ENCODE peak calls at places on chromosome 3, in nine cellular contexts. One of them, this sample, is unnamed.

GRCh38 chr3:14383753-14384152 is 18.7 kb upstream of the SLC6A6 start:
- DNase-seq in iPS-NIHi11: no peak
- DNase-seq in OCI-M1: no peak
- DNase-seq in stimulated activated CD4-positive, alpha-beta T cell treated with anti-CD3 and anti-CD28 coated beads, Interleukin-12 subunit alpha, Interleukin-12 subunit beta, amount 100 ng/mL, for 24 hours: no peak
- DNase-seq in amygdala: no peak
- DNase-seq in cardiac muscle cell: no peak
- DNase-seq in HuH-7.5: no peak
- DNase-seq in GM23338: no peak
- DNase-seq in activated CD4-positive, alpha-beta T cell treated with anti-CD3 and anti-CD28 coated beads, Interleukin-2, amount 50 U/mL, for 1 hour: no peak
- DNase-seq in this sample: no peak

GRCh38 chr3:156577731-156578130 is 22.8 kb upstream of the SSR3 start:
- DNase-seq in iPS-NIHi11: no peak
- DNase-seq in OCI-M1: peak; percentile 11
- DNase-seq in stimulated activated CD4-positive, alpha-beta T cell treated with anti-CD3 and anti-CD28 coated beads, Interleukin-12 subunit alpha, Interleukin-12 subunit beta, amount 100 ng/mL, for 24 hours: no peak
- DNase-seq in amygdala: no peak
- DNase-seq in cardiac muscle cell: no peak
- DNase-seq in HuH-7.5: no peak
- DNase-seq in GM23338: no peak
- DNase-seq in activated CD4-positive, alpha-beta T cell treated with anti-CD3 and anti-CD28 coated beads, Interleukin-2, amount 50 U/mL, for 1 hour: no peak
- DNase-seq in this sample: no peak

GRCh38 chr3:12436514-12437222 is 47.6 kb upstream of the TSEN2 start:
- DNase-seq in iPS-NIHi11: no peak
- DNase-seq in OCI-M1: no peak
- DNase-seq in stimulated activated CD4-positive, alpha-beta T cell treated with anti-CD3 and anti-CD28 coated beads, Interleukin-12 subunit alpha, Interleukin-12 subunit beta, amount 100 ng/mL, for 24 hours: no peak
- DNase-seq in amygdala: no peak
- DNase-seq in cardiac muscle cell: peak; percentile 79
- DNase-seq in HuH-7.5: no peak
- DNase-seq in GM23338: no peak
- DNase-seq in activated CD4-positive, alpha-beta T cell treated with anti-CD3 and anti-CD28 coated beads, Interleukin-2, amount 50 U/mL, for 1 hour: no peak
- DNase-seq in this sample: no peak

GRCh38 chr3:182983811-182984210 is 3.5 kb upstream of the DCUN1D1 start:
- DNase-seq in iPS-NIHi11: no peak
- DNase-seq in OCI-M1: peak; percentile 14
- DNase-seq in stimulated activated CD4-positive, alpha-beta T cell treated with anti-CD3 and anti-CD28 coated beads, Interleukin-12 subunit alpha, Interleukin-12 subunit beta, amount 100 ng/mL, for 24 hours: no peak
- DNase-seq in amygdala: no peak
- DNase-seq in cardiac muscle cell: peak; percentile 61
- DNase-seq in HuH-7.5: no peak
- DNase-seq in GM23338: no peak
- DNase-seq in activated CD4-positive, alpha-beta T cell treated with anti-CD3 and anti-CD28 coated beads, Interleukin-2, amount 50 U/mL, for 1 hour: no peak
- DNase-seq in this sample: no peak

GRCh38 chr3:140922634-140923033 is 19.0 kb upstream of the SLC25A36 start:
- DNase-seq in iPS-NIHi11: peak; percentile 62
- DNase-seq in OCI-M1: peak; percentile 57
- DNase-seq in stimulated activated CD4-positive, alpha-beta T cell treated with anti-CD3 and anti-CD28 coated beads, Interleukin-12 subunit alpha, Interleukin-12 subunit beta, amount 100 ng/mL, for 24 hours: no peak
- DNase-seq in amygdala: no peak
- DNase-seq in cardiac muscle cell: peak; percentile 28
- DNase-seq in HuH-7.5: no peak
- DNase-seq in GM23338: peak; percentile 70
- DNase-seq in activated CD4-positive, alpha-beta T cell treated with anti-CD3 and anti-CD28 coated beads, Interleukin-2, amount 50 U/mL, for 1 hour: no peak
- DNase-seq in this sample: no peak

GRCh38 chr3:122235147-122235546 is 51.7 kb downstream of the CASR start:
- DNase-seq in iPS-NIHi11: no peak
- DNase-seq in OCI-M1: no peak
- DNase-seq in stimulated activated CD4-positive, alpha-beta T cell treated with anti-CD3 and anti-CD28 coated beads, Interleukin-12 subunit alpha, Interleukin-12 subunit beta, amount 100 ng/mL, for 24 hours: no peak
- DNase-seq in amygdala: no peak
- DNase-seq in cardiac muscle cell: no peak
- DNase-seq in HuH-7.5: no peak
- DNase-seq in GM23338: no peak
- DNase-seq in activated CD4-positive, alpha-beta T cell treated with anti-CD3 and anti-CD28 coated beads, Interleukin-2, amount 50 U/mL, for 1 hour: no peak
- DNase-seq in this sample: no peak

GRCh38 chr3:69200384-69201068 is 78.1 kb upstream of the LMOD3 start:
- DNase-seq in iPS-NIHi11: peak; percentile 61
- DNase-seq in OCI-M1: peak; percentile 76
- DNase-seq in stimulated activated CD4-positive, alpha-beta T cell treated with anti-CD3 and anti-CD28 coated beads, Interleukin-12 subunit alpha, Interleukin-12 subunit beta, amount 100 ng/mL, for 24 hours: peak; percentile 53
- DNase-seq in amygdala: no peak
- DNase-seq in cardiac muscle cell: peak; percentile 68
- DNase-seq in HuH-7.5: peak; percentile 24
- DNase-seq in GM23338: peak; percentile 62
- DNase-seq in activated CD4-positive, alpha-beta T cell treated with anti-CD3 and anti-CD28 coated beads, Interleukin-2, amount 50 U/mL, for 1 hour: no peak
- DNase-seq in this sample: peak; percentile 46

GRCh38 chr3:169772951-169773816 is at the start of gene MYNN:
- DNase-seq in iPS-NIHi11: peak; percentile 84
- DNase-seq in OCI-M1: peak; percentile 89
- DNase-seq in stimulated activated CD4-positive, alpha-beta T cell treated with anti-CD3 and anti-CD28 coated beads, Interleukin-12 subunit alpha, Interleukin-12 subunit beta, amount 100 ng/mL, for 24 hours: peak; percentile 88
- DNase-seq in amygdala: peak; percentile 86
- DNase-seq in cardiac muscle cell: peak; percentile 94
- DNase-seq in HuH-7.5: no peak
- DNase-seq in GM23338: peak; percentile 94
- DNase-seq in activated CD4-positive, alpha-beta T cell treated with anti-CD3 and anti-CD28 coated beads, Interleukin-2, amount 50 U/mL, for 1 hour: peak; percentile 91
- DNase-seq in this sample: peak; percentile 88

GRCh38 chr3:37779289-37780152 is 82.2 kb upstream of the CTDSPL start:
- DNase-seq in iPS-NIHi11: peak; percentile 83
- DNase-seq in OCI-M1: peak; percentile 78
- DNase-seq in stimulated activated CD4-positive, alpha-beta T cell treated with anti-CD3 and anti-CD28 coated beads, Interleukin-12 subunit alpha, Interleukin-12 subunit beta, amount 100 ng/mL, for 24 hours: no peak
- DNase-seq in amygdala: no peak
- DNase-seq in cardiac muscle cell: peak; percentile 90
- DNase-seq in HuH-7.5: peak; percentile 66
- DNase-seq in GM23338: peak; percentile 91
- DNase-seq in activated CD4-positive, alpha-beta T cell treated with anti-CD3 and anti-CD28 coated beads, Interleukin-2, amount 50 U/mL, for 1 hour: no peak
- DNase-seq in this sample: no peak

GRCh38 chr3:97863025-97863424 is 41.2 kb downstream of the CRYBG3 start:
- DNase-seq in iPS-NIHi11: no peak
- DNase-seq in OCI-M1: no peak
- DNase-seq in stimulated activated CD4-positive, alpha-beta T cell treated with anti-CD3 and anti-CD28 coated beads, Interleukin-12 subunit alpha, Interleukin-12 subunit beta, amount 100 ng/mL, for 24 hours: no peak
- DNase-seq in amygdala: no peak
- DNase-seq in cardiac muscle cell: peak; percentile 1
- DNase-seq in HuH-7.5: no peak
- DNase-seq in GM23338: no peak
- DNase-seq in activated CD4-positive, alpha-beta T cell treated with anti-CD3 and anti-CD28 coated beads, Interleukin-2, amount 50 U/mL, for 1 hour: no peak
- DNase-seq in this sample: no peak

GRCh38 chr3:166322394-166322793 is 485.2 kb upstream of the BCHE start:
- DNase-seq in iPS-NIHi11: no peak
- DNase-seq in OCI-M1: no peak
- DNase-seq in stimulated activated CD4-positive, alpha-beta T cell treated with anti-CD3 and anti-CD28 coated beads, Interleukin-12 subunit alpha, Interleukin-12 subunit beta, amount 100 ng/mL, for 24 hours: no peak
- DNase-seq in amygdala: no peak
- DNase-seq in cardiac muscle cell: no peak
- DNase-seq in HuH-7.5: no peak
- DNase-seq in GM23338: no peak
- DNase-seq in activated CD4-positive, alpha-beta T cell treated with anti-CD3 and anti-CD28 coated beads, Interleukin-2, amount 50 U/mL, for 1 hour: no peak
- DNase-seq in this sample: no peak

GRCh38 chr3:157136647-157137387 is 23.1 kb downstream of the CCNL1 start:
- DNase-seq in iPS-NIHi11: no peak
- DNase-seq in OCI-M1: no peak
- DNase-seq in stimulated activated CD4-positive, alpha-beta T cell treated with anti-CD3 and anti-CD28 coated beads, Interleukin-12 subunit alpha, Interleukin-12 subunit beta, amount 100 ng/mL, for 24 hours: no peak
- DNase-seq in amygdala: no peak
- DNase-seq in cardiac muscle cell: peak; percentile 72
- DNase-seq in HuH-7.5: no peak
- DNase-seq in GM23338: no peak
- DNase-seq in activated CD4-positive, alpha-beta T cell treated with anti-CD3 and anti-CD28 coated beads, Interleukin-2, amount 50 U/mL, for 1 hour: no peak
- DNase-seq in this sample: no peak

GRCh38 chr3:87145553-87145952 is 81.6 kb upstream of the CHMP2B start:
- DNase-seq in iPS-NIHi11: peak; percentile 55
- DNase-seq in OCI-M1: peak; percentile 31
- DNase-seq in stimulated activated CD4-positive, alpha-beta T cell treated with anti-CD3 and anti-CD28 coated beads, Interleukin-12 subunit alpha, Interleukin-12 subunit beta, amount 100 ng/mL, for 24 hours: no peak
- DNase-seq in amygdala: no peak
- DNase-seq in cardiac muscle cell: peak; percentile 37
- DNase-seq in HuH-7.5: no peak
- DNase-seq in GM23338: peak; percentile 80
- DNase-seq in activated CD4-positive, alpha-beta T cell treated with anti-CD3 and anti-CD28 coated beads, Interleukin-2, amount 50 U/mL, for 1 hour: no peak
- DNase-seq in this sample: no peak

GRCh38 chr3:120344349-120344748 is 4.8 kb downstream of the LRRC58 start:
- DNase-seq in iPS-NIHi11: no peak
- DNase-seq in OCI-M1: peak; percentile 65
- DNase-seq in stimulated activated CD4-positive, alpha-beta T cell treated with anti-CD3 and anti-CD28 coated beads, Interleukin-12 subunit alpha, Interleukin-12 subunit beta, amount 100 ng/mL, for 24 hours: no peak
- DNase-seq in amygdala: no peak
- DNase-seq in cardiac muscle cell: peak; percentile 15
- DNase-seq in HuH-7.5: no peak
- DNase-seq in GM23338: no peak
- DNase-seq in activated CD4-positive, alpha-beta T cell treated with anti-CD3 and anti-CD28 coated beads, Interleukin-2, amount 50 U/mL, for 1 hour: no peak
- DNase-seq in this sample: no peak

GRCh38 chr3:32325957-32326356 is 65.7 kb upstream of the CMTM7 start:
- DNase-seq in iPS-NIHi11: no peak
- DNase-seq in OCI-M1: no peak
- DNase-seq in stimulated activated CD4-positive, alpha-beta T cell treated with anti-CD3 and anti-CD28 coated beads, Interleukin-12 subunit alpha, Interleukin-12 subunit beta, amount 100 ng/mL, for 24 hours: no peak
- DNase-seq in amygdala: no peak
- DNase-seq in cardiac muscle cell: peak; percentile 21
- DNase-seq in HuH-7.5: no peak
- DNase-seq in GM23338: no peak
- DNase-seq in activated CD4-positive, alpha-beta T cell treated with anti-CD3 and anti-CD28 coated beads, Interleukin-2, amount 50 U/mL, for 1 hour: no peak
- DNase-seq in this sample: no peak

GRCh38 chr3:154218728-154219127 is 97.5 kb downstream of the ARHGEF26 start:
- DNase-seq in iPS-NIHi11: no peak
- DNase-seq in OCI-M1: no peak
- DNase-seq in stimulated activated CD4-positive, alpha-beta T cell treated with anti-CD3 and anti-CD28 coated beads, Interleukin-12 subunit alpha, Interleukin-12 subunit beta, amount 100 ng/mL, for 24 hours: no peak
- DNase-seq in amygdala: no peak
- DNase-seq in cardiac muscle cell: no peak
- DNase-seq in HuH-7.5: no peak
- DNase-seq in GM23338: no peak
- DNase-seq in activated CD4-positive, alpha-beta T cell treated with anti-CD3 and anti-CD28 coated beads, Interleukin-2, amount 50 U/mL, for 1 hour: no peak
- DNase-seq in this sample: no peak

GRCh38 chr3:132134611-132135010 is 99.8 kb upstream of the CPNE4 start:
- DNase-seq in iPS-NIHi11: no peak
- DNase-seq in OCI-M1: no peak
- DNase-seq in stimulated activated CD4-positive, alpha-beta T cell treated with anti-CD3 and anti-CD28 coated beads, Interleukin-12 subunit alpha, Interleukin-12 subunit beta, amount 100 ng/mL, for 24 hours: no peak
- DNase-seq in amygdala: no peak
- DNase-seq in cardiac muscle cell: peak; percentile 82
- DNase-seq in HuH-7.5: no peak
- DNase-seq in GM23338: no peak
- DNase-seq in activated CD4-positive, alpha-beta T cell treated with anti-CD3 and anti-CD28 coated beads, Interleukin-2, amount 50 U/mL, for 1 hour: no peak
- DNase-seq in this sample: no peak

GRCh38 chr3:123083446-123084124 is 16.8 kb downstream of the PDIA5 start:
- DNase-seq in iPS-NIHi11: no peak
- DNase-seq in OCI-M1: no peak
- DNase-seq in stimulated activated CD4-positive, alpha-beta T cell treated with anti-CD3 and anti-CD28 coated beads, Interleukin-12 subunit alpha, Interleukin-12 subunit beta, amount 100 ng/mL, for 24 hours: no peak
- DNase-seq in amygdala: no peak
- DNase-seq in cardiac muscle cell: peak; percentile 80
- DNase-seq in HuH-7.5: no peak
- DNase-seq in GM23338: no peak
- DNase-seq in activated CD4-positive, alpha-beta T cell treated with anti-CD3 and anti-CD28 coated beads, Interleukin-2, amount 50 U/mL, for 1 hour: no peak
- DNase-seq in this sample: no peak

GRCh38 chr3:115648559-115648958 is 25.2 kb downstream of the GAP43 start:
- DNase-seq in iPS-NIHi11: no peak
- DNase-seq in OCI-M1: no peak
- DNase-seq in stimulated activated CD4-positive, alpha-beta T cell treated with anti-CD3 and anti-CD28 coated beads, Interleukin-12 subunit alpha, Interleukin-12 subunit beta, amount 100 ng/mL, for 24 hours: no peak
- DNase-seq in amygdala: no peak
- DNase-seq in cardiac muscle cell: no peak
- DNase-seq in HuH-7.5: no peak
- DNase-seq in GM23338: no peak
- DNase-seq in activated CD4-positive, alpha-beta T cell treated with anti-CD3 and anti-CD28 coated beads, Interleukin-2, amount 50 U/mL, for 1 hour: no peak
- DNase-seq in this sample: no peak

GRCh38 chr3:63976166-63976861 is 47.0 kb downstream of the PSMD6 start:
- DNase-seq in iPS-NIHi11: no peak
- DNase-seq in OCI-M1: peak; percentile 56
- DNase-seq in stimulated activated CD4-positive, alpha-beta T cell treated with anti-CD3 and anti-CD28 coated beads, Interleukin-12 subunit alpha, Interleukin-12 subunit beta, amount 100 ng/mL, for 24 hours: no peak
- DNase-seq in amygdala: no peak
- DNase-seq in cardiac muscle cell: peak; percentile 98
- DNase-seq in HuH-7.5: no peak
- DNase-seq in GM23338: no peak
- DNase-seq in activated CD4-positive, alpha-beta T cell treated with anti-CD3 and anti-CD28 coated beads, Interleukin-2, amount 50 U/mL, for 1 hour: no peak
- DNase-seq in this sample: no peak

GRCh38 chr3:179026636-179027035 is 45.0 kb downstream of the ZMAT3 start:
- DNase-seq in iPS-NIHi11: no peak
- DNase-seq in OCI-M1: no peak
- DNase-seq in stimulated activated CD4-positive, alpha-beta T cell treated with anti-CD3 and anti-CD28 coated beads, Interleukin-12 subunit alpha, Interleukin-12 subunit beta, amount 100 ng/mL, for 24 hours: no peak
- DNase-seq in amygdala: no peak
- DNase-seq in cardiac muscle cell: peak; percentile 32
- DNase-seq in HuH-7.5: no peak
- DNase-seq in GM23338: no peak
- DNase-seq in activated CD4-positive, alpha-beta T cell treated with anti-CD3 and anti-CD28 coated beads, Interleukin-2, amount 50 U/mL, for 1 hour: no peak
- DNase-seq in this sample: no peak

GRCh38 chr3:102225407-102226132 is 209.2 kb upstream of the ZPLD1 start:
- DNase-seq in iPS-NIHi11: peak; percentile 43
- DNase-seq in OCI-M1: peak; percentile 78
- DNase-seq in stimulated activated CD4-positive, alpha-beta T cell treated with anti-CD3 and anti-CD28 coated beads, Interleukin-12 subunit alpha, Interleukin-12 subunit beta, amount 100 ng/mL, for 24 hours: no peak
- DNase-seq in amygdala: no peak
- DNase-seq in cardiac muscle cell: peak; percentile 89
- DNase-seq in HuH-7.5: peak; percentile 22
- DNase-seq in GM23338: peak; percentile 73
- DNase-seq in activated CD4-positive, alpha-beta T cell treated with anti-CD3 and anti-CD28 coated beads, Interleukin-2, amount 50 U/mL, for 1 hour: no peak
- DNase-seq in this sample: no peak

GRCh38 chr3:37715976-37716375 is 145.7 kb upstream of the CTDSPL start:
- DNase-seq in iPS-NIHi11: no peak
- DNase-seq in OCI-M1: no peak
- DNase-seq in stimulated activated CD4-positive, alpha-beta T cell treated with anti-CD3 and anti-CD28 coated beads, Interleukin-12 subunit alpha, Interleukin-12 subunit beta, amount 100 ng/mL, for 24 hours: no peak
- DNase-seq in amygdala: no peak
- DNase-seq in cardiac muscle cell: no peak
- DNase-seq in HuH-7.5: no peak
- DNase-seq in GM23338: no peak
- DNase-seq in activated CD4-positive, alpha-beta T cell treated with anti-CD3 and anti-CD28 coated beads, Interleukin-2, amount 50 U/mL, for 1 hour: no peak
- DNase-seq in this sample: no peak

GRCh38 chr3:111610189-111610588 is 15.0 kb upstream of the ZBED2 start:
- DNase-seq in iPS-NIHi11: no peak
- DNase-seq in OCI-M1: no peak
- DNase-seq in stimulated activated CD4-positive, alpha-beta T cell treated with anti-CD3 and anti-CD28 coated beads, Interleukin-12 subunit alpha, Interleukin-12 subunit beta, amount 100 ng/mL, for 24 hours: no peak
- DNase-seq in amygdala: no peak
- DNase-seq in cardiac muscle cell: no peak
- DNase-seq in HuH-7.5: no peak
- DNase-seq in GM23338: no peak
- DNase-seq in activated CD4-positive, alpha-beta T cell treated with anti-CD3 and anti-CD28 coated beads, Interleukin-2, amount 50 U/mL, for 1 hour: no peak
- DNase-seq in this sample: no peak

GRCh38 chr3:197027151-197027895 is 2.3 kb downstream of the MELTF start:
- DNase-seq in iPS-NIHi11: no peak
- DNase-seq in OCI-M1: no peak
- DNase-seq in stimulated activated CD4-positive, alpha-beta T cell treated with anti-CD3 and anti-CD28 coated beads, Interleukin-12 subunit alpha, Interleukin-12 subunit beta, amount 100 ng/mL, for 24 hours: no peak
- DNase-seq in amygdala: no peak
- DNase-seq in cardiac muscle cell: peak; percentile 25
- DNase-seq in HuH-7.5: peak; percentile 17
- DNase-seq in GM23338: no peak
- DNase-seq in activated CD4-positive, alpha-beta T cell treated with anti-CD3 and anti-CD28 coated beads, Interleukin-2, amount 50 U/mL, for 1 hour: no peak
- DNase-seq in this sample: no peak

GRCh38 chr3:134754768-134755559 is 40.1 kb upstream of the EPHB1 start:
- DNase-seq in iPS-NIHi11: peak; percentile 79
- DNase-seq in OCI-M1: peak; percentile 57
- DNase-seq in stimulated activated CD4-positive, alpha-beta T cell treated with anti-CD3 and anti-CD28 coated beads, Interleukin-12 subunit alpha, Interleukin-12 subunit beta, amount 100 ng/mL, for 24 hours: peak; percentile 36
- DNase-seq in amygdala: no peak
- DNase-seq in cardiac muscle cell: peak; percentile 52
- DNase-seq in HuH-7.5: peak; percentile 16
- DNase-seq in GM23338: peak; percentile 76
- DNase-seq in activated CD4-positive, alpha-beta T cell treated with anti-CD3 and anti-CD28 coated beads, Interleukin-2, amount 50 U/mL, for 1 hour: no peak
- DNase-seq in this sample: no peak

GRCh38 chr3:137764001-137764433 is at the start of gene SOX14:
- DNase-seq in iPS-NIHi11: peak; percentile 81
- DNase-seq in OCI-M1: no peak
- DNase-seq in stimulated activated CD4-positive, alpha-beta T cell treated with anti-CD3 and anti-CD28 coated beads, Interleukin-12 subunit alpha, Interleukin-12 subunit beta, amount 100 ng/mL, for 24 hours: no peak
- DNase-seq in amygdala: no peak
- DNase-seq in cardiac muscle cell: no peak
- DNase-seq in HuH-7.5: no peak
- DNase-seq in GM23338: peak; percentile 98
- DNase-seq in activated CD4-positive, alpha-beta T cell treated with anti-CD3 and anti-CD28 coated beads, Interleukin-2, amount 50 U/mL, for 1 hour: peak; percentile 4
- DNase-seq in this sample: no peak

GRCh38 chr3:10417849-10418248 is 87.5 kb downstream of the ATP2B2 start:
- DNase-seq in iPS-NIHi11: no peak
- DNase-seq in OCI-M1: peak; percentile 64
- DNase-seq in stimulated activated CD4-positive, alpha-beta T cell treated with anti-CD3 and anti-CD28 coated beads, Interleukin-12 subunit alpha, Interleukin-12 subunit beta, amount 100 ng/mL, for 24 hours: no peak
- DNase-seq in amygdala: no peak
- DNase-seq in cardiac muscle cell: peak; percentile 34
- DNase-seq in HuH-7.5: peak; percentile 61
- DNase-seq in GM23338: peak; percentile 16
- DNase-seq in activated CD4-positive, alpha-beta T cell treated with anti-CD3 and anti-CD28 coated beads, Interleukin-2, amount 50 U/mL, for 1 hour: no peak
- DNase-seq in this sample: no peak

GRCh38 chr3:114716916-114717315 is 423.1 kb downstream of the TIGIT start:
- DNase-seq in iPS-NIHi11: no peak
- DNase-seq in OCI-M1: no peak
- DNase-seq in stimulated activated CD4-positive, alpha-beta T cell treated with anti-CD3 and anti-CD28 coated beads, Interleukin-12 subunit alpha, Interleukin-12 subunit beta, amount 100 ng/mL, for 24 hours: no peak
- DNase-seq in amygdala: no peak
- DNase-seq in cardiac muscle cell: no peak
- DNase-seq in HuH-7.5: no peak
- DNase-seq in GM23338: no peak
- DNase-seq in activated CD4-positive, alpha-beta T cell treated with anti-CD3 and anti-CD28 coated beads, Interleukin-2, amount 50 U/mL, for 1 hour: no peak
- DNase-seq in this sample: no peak

GRCh38 chr3:150138824-150139223 is 168.1 kb upstream of the PFN2 start:
- DNase-seq in iPS-NIHi11: no peak
- DNase-seq in OCI-M1: no peak
- DNase-seq in stimulated activated CD4-positive, alpha-beta T cell treated with anti-CD3 and anti-CD28 coated beads, Interleukin-12 subunit alpha, Interleukin-12 subunit beta, amount 100 ng/mL, for 24 hours: no peak
- DNase-seq in amygdala: no peak
- DNase-seq in cardiac muscle cell: no peak
- DNase-seq in HuH-7.5: no peak
- DNase-seq in GM23338: no peak
- DNase-seq in activated CD4-positive, alpha-beta T cell treated with anti-CD3 and anti-CD28 coated beads, Interleukin-2, amount 50 U/mL, for 1 hour: no peak
- DNase-seq in this sample: no peak

GRCh38 chr3:127373701-127374625 is 86.1 kb upstream of the PRR20G start:
- DNase-seq in iPS-NIHi11: peak; percentile 65
- DNase-seq in OCI-M1: peak; percentile 31
- DNase-seq in stimulated activated CD4-positive, alpha-beta T cell treated with anti-CD3 and anti-CD28 coated beads, Interleukin-12 subunit alpha, Interleukin-12 subunit beta, amount 100 ng/mL, for 24 hours: peak; percentile 14
- DNase-seq in amygdala: no peak
- DNase-seq in cardiac muscle cell: peak; percentile 24
- DNase-seq in HuH-7.5: no peak
- DNase-seq in GM23338: peak; percentile 71
- DNase-seq in activated CD4-positive, alpha-beta T cell treated with anti-CD3 and anti-CD28 coated beads, Interleukin-2, amount 50 U/mL, for 1 hour: no peak
- DNase-seq in this sample: no peak

This sample was measured in activated T-helper 9 cell treated with anti-CD3 and anti-CD28 coated beads, Interleukin-2, amount 50 U/mL, for 16 hours.